ENCODE peak calls at places on chromosomes 7 and 10, in eight cellular contexts. Y is psoas muscle; W is right lobe of liver; N is endothelial cell; A is stimulated activated naive CD8-positive, alpha-beta T cell treated with anti-CD3 and anti-CD28 coated beads, Interleukin-15, Interleukin-2, amounts not matched to agents 100 U/mL and 50 U/mL, for 24 hours; F is fibroblast of gingiva; M is CD4-positive, alpha-beta memory T cell; D is non-pigmented ciliary epithelial cell. T is an unnamed sample.

GRCh38 chr10:133260895-133261725 is 15.6 kb downstream of the ADAM8 start:
- DNase-seq in Y (peak), W (no peak), N (no peak), A (peak), F (peak), M (peak), D (no peak), T (no peak)

GRCh38 chr7:112420236-112420945 is 29.9 kb upstream of the IFRD1 start:
- DNase-seq in Y (no peak), W (no peak), N (no peak), A (no peak), F (peak), M (no peak), D (no peak), T (no peak)

GRCh38 chr7:28520074-28521015 is 108.0 kb downstream of the CREB5 start:
- DNase-seq in Y (no peak), W (no peak), N (no peak), A (no peak), F (no peak), M (no peak), D (no peak), T (no peak)

GRCh38 chr10:103042908-103043307 is 124.8 kb downstream of the CNNM2 start:
- DNase-seq in Y (no peak), W (no peak), N (no peak), A (no peak), F (no peak), M (no peak), D (no peak), T (no peak)

GRCh38 chr7:139771001-139771956 is 6.5 kb downstream of the HIPK2 start:
- DNase-seq in Y (no peak), W (no peak), N (no peak), A (no peak), F (peak), M (no peak), D (peak), T (peak)

GRCh38 chr10:21727452-21728168 is 193.6 kb downstream of the MLLT10 start:
- DNase-seq in Y (no peak), W (no peak), N (no peak), A (no peak), F (no peak), M (peak), D (no peak), T (no peak)

GRCh38 chr10:79202188-79203013 is 133.6 kb downstream of the ZMIZ1 start:
- DNase-seq in Y (no peak), W (no peak), N (peak), A (peak), F (no peak), M (peak), D (no peak), T (no peak)

GRCh38 chr10:788796-789748 is 99.6 kb upstream of the DIP2C start:
- DNase-seq in Y (peak), W (peak), N (peak), A (peak), F (peak), M (no peak), D (no peak), T (no peak)

GRCh38 chr10:95341716-95342130 is 50.9 kb upstream of the PDLIM1 start:
- DNase-seq in Y (no peak), W (no peak), N (no peak), A (no peak), F (peak), M (no peak), D (peak), T (peak)

GRCh38 chr10:130775311-130775710 is 536.2 kb downstream of the TCERG1L start:
- DNase-seq in Y (no peak), W (no peak), N (no peak), A (no peak), F (no peak), M (no peak), D (no peak), T (no peak)

GRCh38 chr7:28768577-28769147 is 189.5 kb downstream of the TRIL start:
- DNase-seq in Y (no peak), W (no peak), N (no peak), A (no peak), F (peak), M (no peak), D (peak), T (no peak)

GRCh38 chr10:60194421-60194820 is 195.3 kb downstream of the ANK3 start:
- DNase-seq in Y (no peak), W (no peak), N (no peak), A (no peak), F (no peak), M (no peak), D (no peak), T (no peak)

GRCh38 chr7:45196374-45196773 is 38.8 kb downstream of the RAMP3 start:
- DNase-seq in Y (peak), W (peak), N (no peak), A (peak), F (no peak), M (no peak), D (no peak), T (no peak)

GRCh38 chr7:143345428-143345900 is 17.0 kb downstream of the FAM131B start:
- DNase-seq in Y (peak), W (no peak), N (peak), A (peak), F (peak), M (peak), D (no peak), T (no peak)

GRCh38 chr10:130866857-130867256 is 444.7 kb downstream of the TCERG1L start:
- DNase-seq in Y (no peak), W (no peak), N (no peak), A (no peak), F (no peak), M (no peak), D (no peak), T (no peak)

GRCh38 chr7:140625908-140626868 is 14.4 kb downstream of the DENND2A start:
- DNase-seq in Y (peak), W (peak), N (peak), A (no peak), F (peak), M (no peak), D (no peak), T (peak)

GRCh38 chr7:104230606-104231005 is 22.8 kb upstream of the ORC5 start:
- DNase-seq in Y (no peak), W (no peak), N (no peak), A (no peak), F (no peak), M (no peak), D (no peak), T (no peak)